ENCODE peak calls at places on chromosomes 3 and 15, in five cellular contexts. C, T, M, W and R are unnamed samples.

GRCh38 chr15:93026359-93026758 is 62.7 kb downstream of the RGMA start:
- DNase-seq in C (no peak), M (no peak), T (no peak), W (no peak), R (no peak)

GRCh38 chr3:125019271-125019670 is 36.5 kb downstream of the HEG1 start:
- DNase-seq in C (no peak), W (no peak), M (no peak), T (no peak), R (no peak)

GRCh38 chr3:124059580-124059979 is 67.7 kb upstream of the ROPN1 start:
- DNase-seq in M (no peak), T (no peak), C (no peak), W (no peak), R (peak; percentile 22)

GRCh38 chr15:71201471-71201870 is 86.2 kb downstream of the THSD4 start:
- DNase-seq in M (peak; percentile 84), W (peak; percentile 20), C (no peak), T (no peak), R (no peak)

GRCh38 chr3:78765671-78766485 is 1001.9 kb downstream of the ROBO1 start:
- DNase-seq in M (no peak), C (no peak), T (no peak), W (no peak), R (no peak)

GRCh38 chr3:45491344-45491743 is 103.0 kb downstream of the LARS2 start:
- DNase-seq in T (no peak), C (peak; percentile 90), M (no peak), W (no peak), R (no peak)

GRCh38 chr15:28243399-28243798 is 78.6 kb downstream of the HERC2 start:
- DNase-seq in W (no peak), C (no peak), T (no peak), M (no peak), R (no peak)

GRCh38 chr3:69819283-69819682 is 80.0 kb downstream of the MITF start:
- DNase-seq in M (no peak), T (no peak), C (peak; percentile 26), W (peak; percentile 19), R (no peak)

GRCh38 chr3:179421500-179421899 is 29.8 kb downstream of the GNB4 start:
- DNase-seq in M (peak; percentile 65), T (no peak), C (peak; percentile 41), W (no peak), R (no peak)

GRCh38 chr3:155870945-155871745 is 695 bp downstream of the GMPS start:
- DNase-seq in C (peak; percentile 54), W (peak; percentile 74), T (peak; percentile 61), M (peak; percentile 56), R (no peak)

GRCh38 chr3:160434071-160434470 is 15.5 kb downstream of the TRIM59 start:
- DNase-seq in C (peak; percentile 28), W (no peak), T (no peak), M (peak; percentile 2), R (peak; percentile 49)

GRCh38 chr15:63405159-63405558 is 23.5 kb upstream of the CA12 start:
- DNase-seq in M (no peak), C (no peak), W (no peak), T (no peak), R (no peak)

GRCh38 chr3:104805042-104805441 is 561.7 kb upstream of the ALCAM start:
- DNase-seq in W (no peak), C (no peak), T (no peak), M (no peak), R (no peak)

GRCh38 chr3:53350652-53351051 is 3.3 kb upstream of the DCP1A start:
- DNase-seq in W (no peak), C (peak; percentile 33), T (no peak), M (no peak), R (no peak)

GRCh38 chr15:79090487-79091203 is at the start of gene RASGRF1:
- DNase-seq in W (no peak), T (no peak), C (peak; percentile 12), M (peak; percentile 28), R (no peak)

GRCh38 chr15:71496336-71496955 is 313.9 kb upstream of the NR2E3 start:
- DNase-seq in M (no peak), T (no peak), C (peak; percentile 45), W (no peak), R (no peak)

GRCh38 chr3:159586587-159587202 is 401.9 kb upstream of the IL12A start:
- DNase-seq in T (no peak), C (peak; percentile 24), W (no peak), M (peak; percentile 52), R (peak; percentile 29)

GRCh38 chr3:150631515-150632221 is 28.5 kb downstream of the SELENOT start:
- DNase-seq in C (no peak), M (no peak), T (no peak), W (no peak), R (no peak)

GRCh38 chr3:35659808-35660207 is 20.5 kb downstream of the ARPP21 start:
- DNase-seq in W (no peak), M (peak; percentile 27), T (no peak), C (peak; percentile 41), R (no peak)

GRCh38 chr15:64096486-64097431 is 977 bp downstream of the SNX1 start:
- DNase-seq in T (no peak), M (peak; percentile 5), C (peak; percentile 58), W (peak; percentile 35), R (peak; percentile 9)

GRCh38 chr3:160403796-160404510 is 4.5 kb downstream of the SMC4 start:
- DNase-seq in W (no peak), C (peak; percentile 9), M (no peak), T (no peak), R (no peak)

GRCh38 chr3:38397320-38397719 is 50.7 kb downstream of the XYLB start:
- DNase-seq in W (no peak), T (peak; percentile 29), M (peak; percentile 90), C (peak; percentile 69), R (peak; percentile 26)

GRCh38 chr3:58999779-59000170 is 50.0 kb downstream of the CFAP20DC start:
- DNase-seq in C (peak; percentile 47), W (no peak), T (no peak), M (no peak), R (no peak)

GRCh38 chr3:51538115-51538458 is 432 bp upstream of the RAD54L2 start:
- DNase-seq in W (no peak), T (no peak), M (no peak), C (peak; percentile 11), R (no peak)

GRCh38 chr15:71931261-71931660 is 120.9 kb downstream of the NR2E3 start:
- DNase-seq in T (no peak), M (no peak), C (no peak), W (no peak), R (no peak)

GRCh38 chr3:30426319-30426993 is 179.9 kb upstream of the TGFBR2 start:
- DNase-seq in M (peak; percentile 50), T (peak; percentile 26), W (peak; percentile 44), C (no peak), R (peak; percentile 53)

GRCh38 chr15:88480981-88481380 is 13.5 kb downstream of the MRPS11 start:
- DNase-seq in M (no peak), C (no peak), W (no peak), T (no peak), R (no peak)

GRCh38 chr3:187750041-187750512 is 4.8 kb upstream of the BCL6 start:
- DNase-seq in C (peak; percentile 95), T (no peak), M (peak; percentile 74), W (peak; percentile 34), R (no peak)

GRCh38 chr3:187748050-187748481 is 2.8 kb upstream of the BCL6 start:
- DNase-seq in M (peak; percentile 94), W (peak; percentile 93), T (peak; percentile 90), C (peak; percentile 79), R (no peak)

GRCh38 chr3:187747506-187747905 is 2.2 kb upstream of the BCL6 start:
- DNase-seq in W (no peak), C (no peak), M (no peak), T (no peak), R (no peak)

GRCh38 chr3:187753516-187753915 is 8.2 kb upstream of the BCL6 start:
- DNase-seq in M (no peak), W (no peak), C (no peak), T (no peak), R (no peak)

GRCh38 chr3:187750513-187751123 is 5.3 kb upstream of the BCL6 start:
- DNase-seq in W (no peak), M (peak; percentile 45), T (no peak), C (no peak), R (no peak)
- H3K4me3 ChIP-seq in W (peak overlapping the region; percentile 12), M (peak overlapping the region; percentile 21), T (no peak overlapping the region), C (peak overlapping the region; percentile 41), R (no peak overlapping the region)

GRCh38 chr3:4828279-4829030 is 150.8 kb upstream of the BHLHE40 start:
- DNase-seq in C (peak; percentile 40), W (no peak), T (no peak), M (no peak), R (peak; percentile 84)

GRCh38 chr3:4825572-4826236 is 153.5 kb upstream of the BHLHE40 start:
- DNase-seq in M (peak; percentile 62), T (peak; percentile 48), W (no peak), C (peak; percentile 27), R (no peak)

GRCh38 chr3:4829031-4829394 is 150.2 kb upstream of the BHLHE40 start:
- DNase-seq in M (no peak), T (no peak), W (no peak), C (peak; percentile 54), R (no peak)

GRCh38 chr3:4826237-4827100 is 152.8 kb upstream of the BHLHE40 start:
- DNase-seq in C (no peak), M (no peak), W (no peak), T (peak; percentile 85), R (no peak)

GRCh38 chr3:4827767-4828166 is 151.5 kb upstream of the BHLHE40 start:
- DNase-seq in M (no peak), T (no peak), C (no peak), W (no peak), R (no peak)
- TF ChIP-seq CTCF in M (no peak), T (no peak), C (no peak), W (no peak), R (no peak)

DNA sequence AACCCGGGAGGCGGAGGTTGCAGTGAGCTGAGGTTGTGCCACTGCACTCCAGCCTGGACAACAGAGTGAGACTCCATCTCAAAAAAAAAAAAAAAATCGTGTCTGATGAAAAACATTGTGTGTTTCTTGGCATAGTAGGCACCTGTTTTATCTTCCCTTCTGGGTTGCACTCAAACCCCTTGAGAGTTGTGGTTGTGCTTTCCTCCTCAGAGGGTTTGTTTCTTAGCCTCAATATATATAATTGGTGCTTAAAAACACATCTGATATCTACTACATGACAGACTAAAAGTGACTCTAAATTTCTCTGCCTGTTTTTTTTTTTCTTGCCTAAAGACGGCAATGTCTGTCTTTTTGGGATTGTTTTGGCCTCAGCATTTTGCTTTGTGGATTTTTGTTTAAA is 7.6 kb downstream of the NR1D2 start:
- DNase-seq in M (no peak), C (no peak), T (no peak), W (no peak), R (no peak)
- H3K4me3 ChIP-seq in M (no peak overlapping the region), C (no peak overlapping the region), T (no peak overlapping the region), W (no peak overlapping the region), R (no peak overlapping the region)

GRCh38 chr15:73784299-73784698 is 31.1 kb upstream of the INSYN1 start:
- DNase-seq in M (no peak), C (no peak), T (no peak), W (no peak), R (no peak)

GRCh38 chr15:73782339-73782979 is 29.3 kb upstream of the INSYN1 start:
- DNase-seq in C (no peak), T (no peak), W (no peak), M (no peak), R (no peak)

GRCh38 chr15:73777741-73778140 is 24.6 kb upstream of the INSYN1 start:
- DNase-seq in C (peak; percentile 96), T (no peak), M (no peak), W (no peak), R (no peak)

GRCh38 chr15:73786518-73786917 is 33.4 kb upstream of the INSYN1 start:
- DNase-seq in W (peak; percentile 56), M (no peak), C (no peak), T (peak; percentile 42), R (no peak)

GRCh38 chr15:73781038-73781925 is 28.1 kb upstream of the INSYN1 start:
- DNase-seq in T (no peak), C (peak; percentile 52), W (no peak), M (peak; percentile 62), R (no peak)
- TF ChIP-seq CTCF in T (no peak), C (peak; percentile 56), W (no peak), M (peak; percentile 49), R (peak; percentile 25)